ENCODE peak calls at places on chromosomes 6 and 20, in six cellular contexts. I, B, S, Q, J and D are unnamed samples.

GRCh38 chr20:31869942-31870702 is at the start of the genes DUSP15 and TTLL9:
- DNase-seq in I (no peak), B (peak), S (no peak), Q (peak), J (peak), D (no peak)

GRCh38 chr6:72286911-72287311 is 335.0 kb upstream of the KCNQ5 start:
- DNase-seq in I (peak), B (no peak), S (no peak), Q (peak), J (no peak), D (no peak)

GRCh38 chr6:67916389-67916788 is 718.7 kb upstream of the ADGRB3 start:
- DNase-seq in I (no peak), B (no peak), S (no peak), Q (no peak), J (no peak), D (no peak)

GRCh38 chr6:139530551-139530950 is 156.1 kb upstream of the CITED2 start:
- DNase-seq in I (no peak), B (no peak), S (no peak), Q (no peak), J (no peak), D (no peak)

GRCh38 chr6:75180864-75181263 is 25.0 kb downstream of the COL12A1 start:
- DNase-seq in I (no peak), B (no peak), S (no peak), Q (no peak), J (no peak), D (no peak)

GRCh38 chr6:109082178-109082577 is 12.5 kb downstream of the SESN1 start:
- DNase-seq in I (no peak), B (no peak), S (no peak), Q (peak), J (no peak), D (no peak)

GRCh38 chr6:166419268-166419667 is 36.5 kb upstream of the MPC1 start:
- DNase-seq in I (no peak), B (no peak), S (peak), Q (peak), J (peak), D (peak)

GRCh38 chr6:122673345-122673961 is 63.2 kb downstream of the PKIB start:
- DNase-seq in I (no peak), B (no peak), S (no peak), Q (no peak), J (no peak), D (no peak)

GRCh38 chr6:52423971-52424381 is 3.8 kb downstream of the EFHC1 start:
- DNase-seq in I (peak), B (no peak), S (no peak), Q (peak), J (no peak), D (no peak)